ENCODE peak calls at places on chromosomes 16 and 17, in five cellular contexts. B, H, Y, R and N are unnamed samples.

GRCh38 chr17:45284176-45285140 is 22.6 kb upstream of the SPATA32 start:
- DNase-seq in R (peak; percentile 67), H (no peak), B (no peak), Y (no peak), N (peak; percentile 60)

GRCh38 chr17:14845562-14846335 is 419.4 kb downstream of the PMP22 start:
- DNase-seq in Y (peak; percentile 57), B (no peak), H (no peak), R (no peak), N (no peak)

GRCh38 chr16:8182761-8183160 is 407.6 kb downstream of the TMEM114 start:
- DNase-seq in Y (no peak), R (no peak), B (no peak), H (no peak), N (no peak)

GRCh38 chr16:8178271-8178670 is 412.0 kb downstream of the TMEM114 start:
- DNase-seq in R (no peak), H (no peak), B (no peak), Y (no peak), N (no peak)

GRCh38 chr17:60391419-60392041 is 403 bp downstream of the USP32 start:
- DNase-seq in Y (no peak), R (no peak), B (no peak), H (no peak), N (no peak)

GRCh38 chr17:17205368-17206148 is 575 bp downstream of the PLD6 start:
- DNase-seq in B (no peak), H (no peak), Y (peak; percentile 90), R (no peak), N (peak; percentile 59)

GRCh38 chr16:17392857-17393421 is 77.8 kb downstream of the XYLT1 start:
- DNase-seq in H (no peak), R (no peak), Y (no peak), B (no peak), N (no peak)

GRCh38 chr16:24775455-24775854 is 46.0 kb downstream of the TNRC6A start:
- DNase-seq in B (no peak), Y (no peak), R (no peak), H (peak; percentile 24), N (no peak)

GRCh38 chr17:70181376-70181775 is 12.0 kb downstream of the KCNJ2 start:
- DNase-seq in Y (no peak), B (no peak), H (no peak), R (no peak), N (no peak)

GRCh38 chr17:44115585-44116415 is 7.6 kb downstream of the HDAC5 start:
- DNase-seq in H (peak; percentile 71), R (peak; percentile 84), B (no peak), Y (no peak), N (no peak)

GRCh38 chr17:64441772-64442549 is 7.0 kb upstream of the MILR1 start:
- DNase-seq in R (no peak), Y (peak; percentile 56), B (no peak), H (peak; percentile 68), N (no peak)

GRCh38 chr16:89502319-89502843 is 5.8 kb upstream of the SPG7 start:
- DNase-seq in R (no peak), H (peak; percentile 47), Y (peak; percentile 100), B (no peak), N (no peak)

GRCh38 chr17:28684963-28685362 is 23.0 kb downstream of the SUPT6H start:
- DNase-seq in H (peak; percentile 84), Y (no peak), B (no peak), R (no peak), N (no peak)

GRCh38 chr17:48791128-48792032 is 25.6 kb downstream of the TTLL6 start:
- DNase-seq in H (peak; percentile 89), Y (peak; percentile 80), B (peak; percentile 67), R (peak; percentile 85), N (peak; percentile 93)

GRCh38 chr16:62225675-62226074 is 189.4 kb upstream of the CDH8 start:
- DNase-seq in Y (peak; percentile 23), B (peak; percentile 17), H (peak; percentile 88), R (peak; percentile 92), N (peak; percentile 91)

GRCh38 chr16:81492965-81493754 is 48.6 kb downstream of the CMIP start:
- DNase-seq in H (no peak), R (no peak), Y (no peak), B (no peak), N (no peak)

GRCh38 chr16:83116274-83116892 is 489.6 kb downstream of the CDH13 start:
- DNase-seq in R (no peak), Y (no peak), B (no peak), H (peak; percentile 15), N (peak; percentile 46)

GRCh38 chr16:23987443-23987842 is 151.7 kb downstream of the PRKCB start:
- DNase-seq in B (no peak), R (no peak), H (no peak), Y (no peak), N (no peak)

GRCh38 chr16:85536073-85536410 is 77.1 kb upstream of the GSE1 start:
- DNase-seq in R (no peak), B (no peak), H (no peak), Y (no peak), N (no peak)

GRCh38 chr17:55383771-55384679 is 37.6 kb downstream of the MMD start:
- DNase-seq in H (no peak), R (peak; percentile 10), Y (no peak), B (no peak), N (no peak)

GRCh38 chr16:67664871-67665270 is 1.7 kb downstream of the ENKD1 start:
- DNase-seq in B (no peak), R (no peak), H (no peak), Y (no peak), N (no peak)

GRCh38 chr17:31297090-31297489 is at the start of gene OMG:
- DNase-seq in Y (no peak), B (peak; percentile 4), H (no peak), R (no peak), N (no peak)

GRCh38 chr17:44081681-44082080 is 11.1 kb downstream of the G6PC3 start:
- DNase-seq in R (no peak), Y (no peak), H (no peak), B (no peak), N (no peak)

GRCh38 chr16:27284865-27285675 is 16.5 kb upstream of the NSMCE1 start:
- DNase-seq in H (no peak), R (peak; percentile 20), B (no peak), Y (no peak), N (no peak)

GRCh38 chr17:40906613-40907012 is 21.6 kb upstream of the KRT20 start:
- DNase-seq in Y (no peak), B (no peak), R (no peak), H (no peak), N (no peak)

GRCh38 chr17:40903129-40903847 is 18.2 kb upstream of the KRT20 start:
- DNase-seq in R (no peak), B (no peak), H (peak; percentile 45), Y (peak; percentile 33), N (no peak)

GRCh38 chr17:40905370-40905769 is 20.3 kb upstream of the KRT20 start:
- DNase-seq in R (no peak), B (no peak), H (no peak), Y (no peak), N (no peak)

GRCh38 chr17:40900819-40901356 is 15.8 kb upstream of the KRT20 start:
- DNase-seq in H (no peak), B (no peak), Y (no peak), R (no peak), N (no peak)

GRCh38 chr17:40901981-40902862 is 17.2 kb upstream of the KRT20 start:
- DNase-seq in R (no peak), H (no peak), B (no peak), Y (peak; percentile 72), N (no peak)
- H2BK12ac ChIP-seq in R (no peak overlapping the region), H (no peak overlapping the region), B (no peak overlapping the region), Y (no peak overlapping the region), N (no peak overlapping the region)

GRCh38 chr16:75413951-75414350 is 19.4 kb downstream of the CFDP1 start:
- DNase-seq in R (no peak), B (no peak), H (no peak), Y (no peak), N (no peak)

GRCh38 chr16:75420987-75421819 is 12.1 kb downstream of the CFDP1 start:
- DNase-seq in H (peak; percentile 69), R (peak; percentile 88), Y (no peak), B (peak; percentile 38), N (peak; percentile 90)

GRCh38 chr16:75416904-75417565 is 16.3 kb downstream of the CFDP1 start:
- DNase-seq in B (no peak), H (peak; percentile 23), Y (no peak), R (no peak), N (no peak)

DNA sequence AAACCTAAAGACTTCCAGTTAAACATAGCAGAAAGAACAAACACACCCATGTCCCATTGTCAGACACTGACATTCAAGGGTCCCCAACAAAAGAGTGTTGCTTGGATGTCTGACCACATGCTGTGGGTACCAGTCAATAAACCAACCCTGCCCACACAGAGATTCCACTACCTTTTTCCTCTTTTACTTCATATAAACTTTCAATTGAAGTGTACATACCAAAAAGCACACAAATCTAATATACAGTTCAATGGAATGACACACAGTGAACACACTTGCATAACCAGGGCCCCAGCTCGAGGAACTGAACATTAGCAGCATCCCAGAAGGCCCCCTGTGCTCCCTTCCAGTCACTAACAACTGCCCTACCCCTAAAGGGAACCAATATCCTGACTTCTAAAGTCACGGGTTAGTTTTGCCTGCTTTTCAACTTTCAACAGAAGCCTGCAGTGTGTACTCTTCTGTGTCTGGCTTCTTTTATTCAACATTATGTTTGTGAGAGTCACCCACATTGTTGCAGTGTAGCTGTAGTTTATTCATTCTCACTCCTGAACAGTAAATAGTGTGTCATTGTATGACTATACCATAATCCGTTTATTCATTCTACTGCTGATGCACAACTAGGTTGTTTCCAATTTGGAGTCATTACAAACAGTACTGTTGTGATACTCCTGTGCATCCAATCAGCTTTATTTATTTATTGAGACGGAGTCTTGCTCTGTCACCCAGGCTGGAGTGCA is 18.0 kb downstream of the CFDP1 start:
- DNase-seq in H (peak; percentile 59), B (no peak), R (no peak), Y (no peak), N (no peak)
- H2BK5ac ChIP-seq in H (no peak overlapping the region), B (no peak overlapping the region), R (no peak overlapping the region), Y (no peak overlapping the region), N (no peak overlapping the region)

DNA sequence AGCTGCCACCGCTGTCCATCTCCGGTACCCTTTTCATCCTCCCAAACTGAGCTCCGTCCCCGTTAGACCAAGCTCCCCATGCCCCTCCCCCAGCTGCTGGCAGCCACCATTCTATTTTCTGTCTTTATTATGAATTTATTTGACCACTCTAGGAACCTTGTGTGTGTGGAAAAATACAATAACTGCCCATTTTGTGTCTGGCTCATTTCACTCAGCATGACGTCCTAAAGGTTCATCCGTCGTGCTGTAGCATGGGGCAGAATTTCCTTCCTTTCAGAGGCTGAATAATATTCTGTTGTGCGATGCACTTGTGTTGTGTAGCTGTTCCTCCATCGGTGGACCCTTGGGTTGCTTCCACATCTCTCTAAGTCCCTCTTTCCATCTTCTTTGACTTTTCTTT is 263.1 kb downstream of the SEC14L1 start:
- DNase-seq in R (no peak), B (no peak), H (no peak), Y (no peak), N (no peak)
- H2BK120ac ChIP-seq in R (no peak overlapping the region), B (no peak overlapping the region), H (no peak overlapping the region), Y (no peak overlapping the region), N (no peak overlapping the region)

GRCh38 chr16:57694191-57694555 is 433 bp upstream of the DRC7 start:
- DNase-seq in R (no peak), B (no peak), Y (no peak), H (no peak), N (no peak)

GRCh38 chr16:57695378-57696054 is 910 bp downstream of the DRC7 start:
- DNase-seq in H (no peak), R (no peak), Y (no peak), B (no peak), N (no peak)

GRCh38 chr16:57697896-57698537 is 3.4 kb downstream of the DRC7 start:
- DNase-seq in Y (no peak), B (no peak), R (no peak), H (no peak), N (no peak)

GRCh38 chr16:57694556-57695377 is at the start of gene DRC7:
- DNase-seq in R (peak; percentile 64), B (peak; percentile 68), Y (no peak), H (peak; percentile 50), N (peak; percentile 78)

GRCh38 chr16:57696240-57696639 is 1.6 kb downstream of the DRC7 start:
- DNase-seq in B (no peak), Y (no peak), H (no peak), R (no peak), N (no peak)
- H2BK12ac ChIP-seq in B (no peak overlapping the region), Y (no peak overlapping the region), H (no peak overlapping the region), R (no peak overlapping the region), N (no peak overlapping the region)